ENCODE peak calls at places on chromosomes 11 and 22, in seven cellular contexts. V is WERI-Rb-1; A is effector memory CD4-positive, alpha-beta T cell; B is PC-3; S is body of pancreas; I is lower lobe of right lung; Y is CD4-positive, CD25-positive, alpha-beta regulatory T cell. U is an unnamed sample.

GRCh38 chr22:32695451-32695891 is 106.0 kb upstream of the TIMP3 start:
- DNase-seq in V (no peak), A (no peak), S (no peak), I (no peak), Y (no peak), B (peak), U (no peak)

GRCh38 chr22:20192972-20193760 is 42.3 kb upstream of the CCDC188 start:
- DNase-seq in I (no peak), A (no peak), Y (no peak), V (no peak), B (no peak), S (no peak), U (no peak)

GRCh38 chr11:111417766-111418435 is 38.8 kb upstream of the POU2AF1 start:
- DNase-seq in A (no peak), S (peak), V (no peak), B (no peak), I (no peak), Y (no peak), U (peak)

GRCh38 chr11:18834754-18835466 is 43.3 kb upstream of the PTPN5 start:
- DNase-seq in S (peak), Y (no peak), I (no peak), A (no peak), V (no peak), B (no peak), U (no peak)

GRCh38 chr22:22593250-22593649 is 34.2 kb upstream of the PRAME start:
- DNase-seq in B (no peak), S (no peak), V (no peak), Y (no peak), I (no peak), A (no peak), U (no peak)

GRCh38 chr11:77505956-77506355 is 32.1 kb upstream of the PAK1 start:
- DNase-seq in Y (no peak), A (no peak), B (no peak), S (no peak), V (no peak), I (no peak), U (no peak)

GRCh38 chr11:3609416-3610265 is 32.2 kb downstream of the ART5 start:
- DNase-seq in S (peak), Y (peak), A (no peak), I (no peak), B (peak), V (peak), U (peak)

GRCh38 chr11:25734592-25735211 is 597.2 kb upstream of the ANO3 start:
- DNase-seq in S (no peak), A (no peak), Y (no peak), V (no peak), I (no peak), B (peak), U (no peak)

GRCh38 chr11:35951659-35952058 is 7.8 kb downstream of the LDLRAD3 start:
- DNase-seq in S (no peak), V (no peak), I (no peak), Y (no peak), A (no peak), B (no peak), U (no peak)

DNA sequence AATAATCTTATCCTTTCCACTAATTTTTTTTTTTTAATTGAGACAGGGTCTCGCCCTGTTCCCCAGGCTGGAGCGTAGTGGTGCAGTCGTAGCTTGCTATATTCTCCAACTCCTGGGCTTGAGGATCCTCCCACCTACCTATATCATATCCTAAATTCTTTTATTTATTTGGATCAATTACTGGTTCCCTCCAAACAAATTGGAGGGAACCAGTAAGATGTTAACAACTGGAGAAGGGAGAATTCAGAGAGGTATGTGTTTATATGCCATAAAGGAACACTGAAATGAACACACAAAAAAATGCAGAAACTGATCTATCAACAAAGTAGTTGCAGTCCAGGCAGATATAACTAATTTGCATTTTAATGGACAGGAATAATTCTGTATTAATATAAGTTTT is 63.6 kb downstream of the ATXN10 start:
- DNase-seq in S (no peak), I (no peak), Y (no peak), A (no peak), V (no peak), B (no peak), U (no peak)
- H3K27ac ChIP-seq in S (no peak), I (no peak), Y (no peak), A (no peak), V (no peak), B (no peak), U (no peak)

GRCh38 chr22:30307026-30307574 is 17.8 kb upstream of the CASTOR1 start:
- DNase-seq in Y (peak), I (no peak), V (no peak), B (no peak), S (no peak), A (no peak), U (no peak)
- H3K27ac ChIP-seq in Y (peak), I (peak), V (no peak), B (no peak), S (no peak), A (peak), U (no peak)

DNA sequence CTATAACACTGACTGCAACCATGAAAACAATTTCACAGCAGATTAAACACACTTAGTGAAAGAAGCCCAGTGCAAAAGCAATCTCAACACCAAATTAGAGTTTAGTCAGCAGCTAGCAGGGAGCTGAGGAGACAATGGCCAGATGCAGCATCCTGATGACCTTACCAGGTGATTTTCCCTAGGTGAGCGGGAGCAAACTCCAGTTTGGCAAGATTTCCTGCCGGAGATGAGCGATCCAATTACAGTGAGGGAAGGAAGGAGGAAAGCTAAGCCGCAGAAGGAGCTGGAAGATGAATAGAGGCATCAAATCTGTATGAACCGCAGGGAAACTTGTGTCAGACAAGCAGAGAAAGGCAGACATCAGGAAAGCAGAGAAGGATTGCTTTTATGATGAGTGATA is 273.9 kb upstream of the B3GAT1 start:
- DNase-seq in B (no peak), Y (no peak), S (no peak), V (no peak), I (no peak), A (no peak), U (no peak)
- H3K27ac ChIP-seq in B (no peak), Y (no peak), S (no peak), V (no peak), I (no peak), A (no peak), U (no peak)

GRCh38 chr11:47417712-47418111 is 8.5 kb downstream of the PSMC3 start:
- DNase-seq in Y (no peak), V (no peak), A (no peak), S (no peak), B (no peak), I (no peak), U (no peak)
- H3K27ac ChIP-seq in Y (no peak), V (no peak), A (no peak), S (no peak), B (no peak), I (no peak), U (no peak)

DNA sequence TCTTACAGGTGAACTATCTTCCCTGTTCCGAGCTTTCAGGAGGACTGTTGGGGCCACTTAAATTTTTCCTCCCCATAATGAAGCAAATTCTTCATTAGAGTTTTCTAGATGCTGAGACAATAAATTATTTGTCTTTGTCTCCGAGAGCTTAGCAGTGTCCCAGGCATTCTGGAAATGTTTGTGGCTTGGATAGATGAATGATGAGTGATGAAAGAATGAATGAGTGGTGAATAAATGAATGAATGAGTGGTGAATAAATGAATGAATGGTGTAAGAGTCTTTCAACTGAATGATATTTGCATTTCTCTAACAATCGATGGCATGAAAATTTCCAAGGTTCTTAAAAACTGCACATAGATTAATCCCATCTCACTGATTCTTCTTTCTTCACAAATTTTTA is 52.8 kb downstream of the AHNAK start:
- DNase-seq in Y (no peak), V (no peak), I (no peak), B (no peak), S (no peak), A (no peak), U (no peak)
- H3K27ac ChIP-seq in Y (no peak), V (no peak), I (no peak), B (no peak), S (no peak), A (no peak), U (no peak)

GRCh38 chr11:728901-729491 is 18.3 kb upstream of the TALDO1 start:
- DNase-seq in B (no peak), S (no peak), A (no peak), I (no peak), Y (no peak), V (no peak), U (no peak)
- H3K27ac ChIP-seq in B (no peak), S (no peak), A (no peak), I (no peak), Y (no peak), V (no peak), U (no peak)

GRCh38 chr22:42963231-42963595 is 51.7 kb downstream of the PACSIN2 start:
- DNase-seq in Y (no peak), B (no peak), S (no peak), V (no peak), A (no peak), I (no peak), U (no peak)
- H3K27ac ChIP-seq in Y (no peak), B (no peak), S (peak), V (no peak), A (no peak), I (peak), U (no peak)

GRCh38 chr22:48700566-48701295 is 1126.9 kb downstream of the BRD1 start:
- DNase-seq in I (peak), Y (no peak), A (no peak), S (no peak), B (no peak), V (peak), U (no peak)

GRCh38 chr22:48699531-48699930 is 1128.1 kb downstream of the BRD1 start:
- DNase-seq in A (no peak), S (no peak), B (no peak), I (no peak), V (peak), Y (no peak), U (no peak)

GRCh38 chr22:48698618-48699017 is 1129.1 kb downstream of the BRD1 start:
- DNase-seq in B (no peak), I (no peak), A (no peak), V (no peak), Y (no peak), S (no peak), U (no peak)

GRCh38 chr22:48701296-48702030 is 1126.2 kb downstream of the BRD1 start:
- DNase-seq in B (no peak), A (no peak), Y (no peak), I (peak), S (no peak), V (no peak), U (no peak)

GRCh38 chr22:48700180-48700565 is 1127.5 kb downstream of the BRD1 start:
- DNase-seq in V (no peak), Y (no peak), A (no peak), S (no peak), I (peak), B (no peak), U (no peak)
- H3K27ac ChIP-seq in V (peak), Y (no peak), A (no peak), S (no peak), I (no peak), B (no peak), U (no peak)

GRCh38 chr11:2591805-2592204 is 108.0 kb downstream of the KCNQ1OT1 start:
- DNase-seq in B (no peak), S (no peak), I (no peak), A (no peak), V (no peak), Y (no peak), U (no peak)

GRCh38 chr11:2589538-2589934 is 110.3 kb downstream of the KCNQ1OT1 start:
- DNase-seq in I (peak), V (no peak), B (no peak), S (no peak), A (no peak), Y (no peak), U (no peak)

GRCh38 chr11:2590131-2590950 is 109.5 kb downstream of the KCNQ1OT1 start:
- DNase-seq in Y (no peak), S (no peak), B (no peak), A (no peak), I (peak), V (no peak), U (no peak)

GRCh38 chr11:2592559-2593392 is 107.0 kb downstream of the KCNQ1OT1 start:
- DNase-seq in S (no peak), A (no peak), I (peak), B (no peak), Y (no peak), V (peak), U (no peak)

GRCh38 chr11:2590951-2591754 is 108.6 kb downstream of the KCNQ1OT1 start:
- DNase-seq in S (no peak), V (peak), Y (no peak), A (no peak), B (no peak), I (peak), U (no peak)
- H3K27ac ChIP-seq in S (no peak), V (no peak), Y (no peak), A (no peak), B (no peak), I (no peak), U (no peak)

U was measured in endothelial cell of umbilical vein.